ENCODE peak calls at places on chromosome 17, in six cellular contexts. C is adrenal gland, A is stomach, G is spleen, T is A549, Y is gastrocnemius medialis. M is an unnamed sample.

GRCh38 chr17:9924735-9925191 is 19.7 kb upstream of the RCVRN start:
- DNase-seq in C (no peak), A (no peak), G (no peak), T (peak; percentile 78), Y (no peak), M (peak; percentile 38)

GRCh38 chr17:3802461-3803307 is 1.7 kb upstream of the ITGAE start:
- DNase-seq in C (peak; percentile 87), A (no peak), G (no peak), T (no peak), Y (peak; percentile 39), M (peak; percentile 78)

GRCh38 chr17:32807577-32807976 is 69.3 kb downstream of the MYO1D start:
- DNase-seq in C (no peak), A (no peak), G (no peak), T (no peak), Y (no peak), M (no peak)

GRCh38 chr17:30926516-30926915 is 4.8 kb downstream of the ADAP2 start:
- DNase-seq in C (no peak), A (no peak), G (no peak), T (no peak), Y (no peak), M (no peak)

GRCh38 chr17:36001862-36002603 is 680 bp upstream of the CCL15 start:
- DNase-seq in C (no peak), A (peak; percentile 70), G (no peak), T (no peak), Y (no peak), M (peak; percentile 6)

GRCh38 chr17:18379246-18380146 is 1.9 kb downstream of the EVPLL start:
- DNase-seq in C (no peak), A (no peak), G (peak; percentile 58), T (no peak), Y (no peak), M (no peak)

GRCh38 chr17:37661372-37662014 is 18.2 kb upstream of the DDX52 start:
- DNase-seq in C (no peak), A (no peak), G (no peak), T (peak; percentile 45), Y (no peak), M (no peak)

GRCh38 chr17:50550661-50551432 is 3.9 kb downstream of the SPATA20 start:
- DNase-seq in C (peak; percentile 90), A (peak; percentile 86), G (peak; percentile 84), T (peak; percentile 84), Y (peak; percentile 74), M (peak; percentile 63)

GRCh38 chr17:30997270-30997669 is 26.4 kb downstream of the RNF135 start:
- DNase-seq in C (no peak), A (no peak), G (no peak), T (no peak), Y (no peak), M (no peak)

GRCh38 chr17:41823580-41823979 is 10.8 kb downstream of the FKBP10 start:
- DNase-seq in C (no peak), A (no peak), G (no peak), T (no peak), Y (no peak), M (no peak)

GRCh38 chr17:1577657-1578428 is 15.3 kb upstream of the PITPNA start:
- DNase-seq in C (no peak), A (no peak), G (peak; percentile 87), T (no peak), Y (peak; percentile 59), M (peak; percentile 89)

GRCh38 chr17:46010597-46011186 is 11.6 kb downstream of the STH start:
- DNase-seq in C (no peak), A (no peak), G (no peak), T (peak; percentile 72), Y (no peak), M (no peak)

GRCh38 chr17:32854834-32855389 is 22.0 kb downstream of the MYO1D start:
- DNase-seq in C (no peak), A (no peak), G (no peak), T (no peak), Y (no peak), M (no peak)

GRCh38 chr17:31074772-31075538 is 19.8 kb upstream of the NF1 start:
- DNase-seq in C (no peak), A (no peak), G (no peak), T (peak; percentile 50), Y (no peak), M (no peak)

GRCh38 chr17:83113792-83114191 is 34.4 kb downstream of the METRNL start:
- DNase-seq in C (no peak), A (no peak), G (no peak), T (no peak), Y (no peak), M (no peak)

GRCh38 chr17:1460233-1460632 is 4.2 kb upstream of the CRK start:
- DNase-seq in C (peak; percentile 93), A (peak; percentile 94), G (no peak), T (peak; percentile 61), Y (peak; percentile 97), M (peak; percentile 91)

GRCh38 chr17:42363767-42364585 is 24.3 kb downstream of the STAT3 start:
- DNase-seq in C (peak; percentile 83), A (no peak), G (no peak), T (no peak), Y (no peak), M (no peak)

GRCh38 chr17:30239089-30239462 is 3.6 kb upstream of the SLC6A4 start:
- DNase-seq in C (no peak), A (no peak), G (peak; percentile 6), T (no peak), Y (no peak), M (no peak)

GRCh38 chr17:49157784-49158183 is 25.2 kb downstream of the B4GALNT2 start:
- DNase-seq in C (no peak), A (no peak), G (no peak), T (peak; percentile 81), Y (no peak), M (peak; percentile 17)

GRCh38 chr17:56717471-56717870 is 116.2 kb downstream of the C17orf67 start:
- DNase-seq in C (no peak), A (no peak), G (no peak), T (no peak), Y (no peak), M (no peak)

GRCh38 chr17:2957631-2958286 is 105.6 kb downstream of the OR1D5 start:
- DNase-seq in C (no peak), A (peak; percentile 20), G (peak; percentile 18), T (no peak), Y (no peak), M (no peak)

GRCh38 chr17:17412331-17412730 is 64.5 kb upstream of the MED9 start:
- DNase-seq in C (no peak), A (no peak), G (no peak), T (no peak), Y (no peak), M (no peak)

GRCh38 chr17:31877911-31878702 is 19.1 kb upstream of the COPRS start:
- DNase-seq in C (no peak), A (no peak), G (no peak), T (no peak), Y (no peak), M (no peak)

GRCh38 chr17:81831957-81832607 is 1.0 kb downstream of the MCRIP1 start:
- DNase-seq in C (no peak), A (no peak), G (peak; percentile 83), T (no peak), Y (peak; percentile 83), M (no peak)

DNA sequence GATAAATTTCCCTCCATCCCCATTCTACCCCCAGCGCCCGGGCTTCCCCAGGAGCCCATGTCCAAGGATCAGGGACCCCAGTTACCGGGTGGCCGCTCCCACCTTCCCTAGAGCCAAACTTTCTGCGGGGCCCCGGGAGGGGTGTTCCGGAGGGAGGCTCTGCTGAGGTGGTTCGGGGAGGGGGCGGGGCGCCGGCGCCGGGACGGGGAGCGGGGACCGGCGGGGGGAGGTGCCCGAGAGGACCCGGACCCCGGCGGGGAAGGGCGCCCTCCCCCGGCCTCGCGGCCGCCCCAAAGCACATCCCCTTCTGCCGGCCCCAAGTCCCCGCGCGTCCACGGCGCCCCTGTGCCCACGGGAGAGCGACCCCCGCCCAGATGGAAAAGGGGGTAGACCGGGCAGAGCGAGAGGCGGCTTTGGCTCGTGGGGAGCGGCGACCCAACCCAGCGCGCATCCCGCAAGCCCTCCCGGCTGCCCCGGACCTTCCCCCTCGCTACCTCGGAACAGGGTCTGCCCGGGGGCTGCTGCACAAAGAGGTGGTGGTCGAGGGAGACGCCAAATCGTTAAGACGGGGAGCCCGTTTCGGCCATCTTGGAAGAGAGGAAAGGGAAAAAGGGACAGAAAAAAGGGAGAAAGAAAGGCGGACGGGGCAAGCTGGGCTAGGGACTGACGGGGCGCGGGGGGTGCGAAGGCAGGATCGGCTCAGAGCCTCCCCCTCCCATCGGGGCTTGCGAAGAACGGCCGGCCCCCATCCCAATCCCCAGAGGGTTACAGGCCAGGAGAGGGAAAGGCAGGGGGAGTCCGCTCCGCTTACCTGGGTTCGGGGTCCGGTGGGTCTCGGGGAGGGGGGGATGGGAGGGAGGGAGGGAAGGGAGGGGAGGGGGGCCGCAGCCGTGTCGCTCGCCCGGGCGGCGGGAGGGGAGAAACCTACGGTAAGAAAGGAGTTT is 479 bp downstream of the PCGF2 start:
- DNase-seq in C (peak; percentile 69), A (no peak), G (no peak), T (no peak), Y (no peak), M (no peak)
- TF ChIP-seq CTCF in C (peak; percentile 10), A (no peak), G (no peak), T (peak; percentile 47), Y (no peak), M (no peak)

GRCh38 chr17:74295625-74296547 is 21.9 kb downstream of the DNAI2 start:
- DNase-seq in C (peak; percentile 72), A (no peak), G (no peak), T (no peak), Y (no peak), M (no peak)
- TF ChIP-seq POLR2A in C (peak; percentile 71), A (no peak), G (no peak), T (no peak), Y (no peak), M (no peak)

DNA sequence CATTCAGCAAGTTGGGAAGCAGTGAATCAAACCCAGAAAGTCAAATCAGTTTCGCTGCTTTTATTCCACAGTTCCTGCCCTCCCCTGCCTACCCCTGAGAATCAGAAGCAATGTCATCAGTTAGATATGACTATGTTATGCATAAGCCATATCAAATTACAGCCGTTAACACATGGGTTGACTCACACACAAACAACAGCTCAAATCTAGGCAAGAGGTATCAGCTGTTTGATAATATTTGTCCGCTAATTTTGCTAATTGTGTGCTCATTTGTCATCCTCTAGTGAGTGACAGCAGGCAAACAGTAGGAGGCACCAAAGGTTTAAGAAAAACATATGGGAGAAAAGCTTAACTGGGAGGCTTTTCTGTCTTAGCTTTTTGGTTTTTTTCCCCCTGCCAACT is 327.4 kb upstream of the CCL2 start:
- DNase-seq in C (no peak), A (no peak), G (no peak), T (peak; percentile 10), Y (no peak), M (no peak)
- TF ChIP-seq CTCF in C (no peak), A (no peak), G (no peak), T (no peak), Y (no peak), M (no peak)

GRCh38 chr17:65759532-65759931 is 198.1 kb upstream of the AXIN2 start:
- DNase-seq in C (no peak), A (no peak), G (no peak), T (no peak), Y (no peak), M (no peak)

GRCh38 chr17:65763786-65764185 is 202.3 kb upstream of the AXIN2 start:
- DNase-seq in C (no peak), A (no peak), G (no peak), T (no peak), Y (no peak), M (no peak)

DNA sequence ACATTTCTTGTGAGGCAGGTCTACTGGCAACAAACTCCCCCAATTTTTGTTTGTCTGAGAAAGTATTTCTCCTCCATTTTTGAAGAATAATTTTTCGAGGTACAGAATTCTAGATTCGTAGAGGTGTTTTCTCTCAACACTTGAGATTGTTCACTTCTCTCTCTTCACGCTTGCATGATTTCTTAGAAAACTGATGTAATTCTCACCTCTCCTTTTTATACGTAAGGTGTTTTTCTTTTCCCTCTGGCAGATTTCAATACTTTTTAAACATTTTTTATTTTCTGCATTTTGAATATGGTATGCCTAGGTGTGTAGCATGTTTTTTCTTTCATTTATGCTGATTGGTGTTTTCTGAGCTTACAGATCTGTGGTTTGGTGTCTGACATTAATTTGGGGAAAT is 201.5 kb upstream of the AXIN2 start:
- DNase-seq in C (no peak), A (no peak), G (no peak), T (no peak), Y (no peak), M (no peak)
- TF ChIP-seq POLR2A in C (no peak), A (no peak), G (no peak), T (no peak), Y (no peak), M (no peak)